ENCODE peak calls at places on chromosomes 2 and 18, in five cellular contexts. E is HT-29; Y is stimulated activated CD4-positive, alpha-beta T cell treated with anti-CD3 and anti-CD28 coated beads, TNF-alpha, amount 100 ng/mL, for 48 hours; V is NCI-H2081; B is EH. F is an unnamed sample.

GRCh38 chr2:142100139-142100873 is 30.5 kb downstream of the LRP1B start:
- DNase-seq in E (no peak), Y (no peak), V (no peak), B (no peak), F (no peak)

GRCh38 chr2:48749820-48750739 is 5.4 kb downstream of the LHCGR start:
- DNase-seq in E (no peak), Y (no peak), V (no peak), B (no peak), F (no peak)

GRCh38 chr2:200944467-200945394 is 18.7 kb downstream of the ORC2 start:
- DNase-seq in E (peak; percentile 84), Y (peak; percentile 69), V (no peak), B (peak; percentile 90), F (peak; percentile 92)

GRCh38 chr2:168801961-168802824 is at the start of gene NOSTRIN:
- DNase-seq in E (peak; percentile 84), Y (no peak), V (no peak), B (no peak), F (peak; percentile 27)

GRCh38 chr2:241941691-241942301 is 72.3 kb downstream of the RTP5 start:
- DNase-seq in E (no peak), Y (no peak), V (no peak), B (no peak), F (no peak)

GRCh38 chr18:9055185-9055584 is 47.3 kb upstream of the NDUFV2 start:
- DNase-seq in E (peak; percentile 38), Y (no peak), V (peak; percentile 9), B (peak; percentile 83), F (peak; percentile 86)

GRCh38 chr18:7565677-7566076 is 1.4 kb upstream of the PTPRM start:
- DNase-seq in E (no peak), Y (no peak), V (no peak), B (no peak), F (no peak)

GRCh38 chr2:31937741-31938140 is 73.1 kb downstream of the MEMO1 start:
- DNase-seq in E (no peak), Y (no peak), V (no peak), B (peak; percentile 63), F (peak; percentile 8)

GRCh38 chr2:200966770-200967169 is 3.3 kb upstream of the ORC2 start:
- DNase-seq in E (no peak), Y (no peak), V (no peak), B (peak; percentile 84), F (peak; percentile 77)

F was measured in HCEC 1CT.